ENCODE peak calls at places on chromosomes 13 and 19, in five cellular contexts. W, H, U, F and I are unnamed samples.
A peak's percentile ranks its signal among the peaks of the same experiment; 100 is the strongest.

GRCh38 chr13:101018720-101019119 is 344.1 kb upstream of the TMTC4 start:
- DNase-seq in F (peak; percentile 40), U (no peak), W (no peak), H (no peak), I (no peak)

GRCh38 chr13:112839347-112840105 is 129.5 kb upstream of the MCF2L start:
- DNase-seq in H (no peak), W (no peak), F (peak; percentile 68), U (no peak), I (no peak)

GRCh38 chr19:33470686-33471085 is 50.9 kb downstream of the PEPD start:
- DNase-seq in W (no peak), U (no peak), F (no peak), H (no peak), I (no peak)

GRCh38 chr19:29545866-29546582 is 20.2 kb downstream of the VSTM2B start:
- DNase-seq in F (no peak), H (no peak), W (no peak), U (no peak), I (no peak)

GRCh38 chr13:98585398-98585754 is 8.5 kb upstream of the STK24 start:
- DNase-seq in U (no peak), W (no peak), F (no peak), H (no peak), I (no peak)

GRCh38 chr19:6393074-6393981 is at the start of gene GTF2F1:
- DNase-seq in U (peak; percentile 95), H (peak; percentile 91), F (peak; percentile 70), W (peak; percentile 91), I (peak; percentile 84)

GRCh38 chr19:35120492-35120891 is 4.9 kb downstream of the FXYD3 start:
- DNase-seq in H (no peak), W (no peak), U (no peak), F (no peak), I (no peak)

GRCh38 chr13:45004096-45004495 is 14.8 kb downstream of the GPALPP1 start:
- DNase-seq in F (no peak), H (no peak), W (no peak), U (no peak), I (no peak)

GRCh38 chr13:65783383-65783782 is 1446.8 kb downstream of the PCDH9 start:
- DNase-seq in H (no peak), F (no peak), U (no peak), W (no peak), I (no peak)

GRCh38 chr19:41530761-41531301 is 45.1 kb upstream of the CEACAM21 start:
- DNase-seq in W (no peak), H (no peak), U (no peak), F (no peak), I (no peak)

GRCh38 chr19:19321143-19321577 is 531 bp downstream of the MAU2 start:
- DNase-seq in W (no peak), F (no peak), H (no peak), U (no peak), I (no peak)